ENCODE peak calls at places on chromosomes 16 and 17, in seven cellular contexts. One of them, this sample, is unnamed. For H3K36me3, the result is how much of the 10 kb centered on the place peaks cover.

GRCh38 chr17:40110457-40110856 is 10.1 kb upstream of the NR1D1 start:
- DNase-seq in breast epithelium: peak
- DNase-seq in pancreas: peak
- DNase-seq in thoracic aorta: no peak
- DNase-seq in CD8-positive, alpha-beta T cell: no peak
- DNase-seq in iPS DF 6.9: no peak
- DNase-seq in left lung: no peak
- DNase-seq in this sample: peak

GRCh38 chr16:3857189-3858013 is 23.1 kb downstream of the CREBBP start:
- DNase-seq in breast epithelium: no peak
- DNase-seq in pancreas: no peak
- DNase-seq in thoracic aorta: no peak
- DNase-seq in CD8-positive, alpha-beta T cell: no peak
- DNase-seq in iPS DF 6.9: no peak
- DNase-seq in left lung: no peak
- DNase-seq in this sample: peak

GRCh38 chr16:424623-425081 is 797 bp upstream of the RAB11FIP3 start:
- DNase-seq in breast epithelium: peak
- DNase-seq in pancreas: no peak
- DNase-seq in thoracic aorta: no peak
- DNase-seq in CD8-positive, alpha-beta T cell: no peak
- DNase-seq in iPS DF 6.9: no peak
- DNase-seq in left lung: peak
- DNase-seq in this sample: peak

GRCh38 chr16:31414706-31415105 is 13.5 kb downstream of the COX6A2 start:
- DNase-seq in breast epithelium: no peak
- DNase-seq in pancreas: no peak
- DNase-seq in thoracic aorta: no peak
- DNase-seq in CD8-positive, alpha-beta T cell: no peak
- DNase-seq in iPS DF 6.9: no peak
- DNase-seq in left lung: no peak
- DNase-seq in this sample: no peak

GRCh38 chr17:45138911-45139532 is 3.5 kb downstream of the ACBD4 start:
- DNase-seq in breast epithelium: no peak
- DNase-seq in pancreas: no peak
- DNase-seq in thoracic aorta: no peak
- DNase-seq in CD8-positive, alpha-beta T cell: no peak
- DNase-seq in iPS DF 6.9: no peak
- DNase-seq in left lung: peak
- DNase-seq in this sample: no peak

GRCh38 chr16:84843149-84844048 is 23.6 kb downstream of the CRISPLD2 start:
- DNase-seq in breast epithelium: no peak
- DNase-seq in pancreas: no peak
- DNase-seq in thoracic aorta: no peak
- DNase-seq in CD8-positive, alpha-beta T cell: no peak
- DNase-seq in iPS DF 6.9: no peak
- DNase-seq in left lung: peak
- DNase-seq in this sample: no peak

GRCh38 chr16:86089986-86090385 is 191.0 kb downstream of the IRF8 start:
- DNase-seq in breast epithelium: no peak
- DNase-seq in pancreas: no peak
- DNase-seq in thoracic aorta: no peak
- DNase-seq in CD8-positive, alpha-beta T cell: no peak
- DNase-seq in iPS DF 6.9: no peak
- DNase-seq in left lung: no peak
- DNase-seq in this sample: no peak

GRCh38 chr16:13835357-13835756 is 84.6 kb upstream of the ERCC4 start:
- DNase-seq in breast epithelium: no peak
- DNase-seq in pancreas: no peak
- DNase-seq in thoracic aorta: no peak
- DNase-seq in CD8-positive, alpha-beta T cell: no peak
- DNase-seq in iPS DF 6.9: no peak
- DNase-seq in left lung: no peak
- DNase-seq in this sample: no peak

GRCh38 chr16:86898386-86898785 is 320.0 kb downstream of the FOXL1 start:
- DNase-seq in breast epithelium: no peak
- DNase-seq in pancreas: no peak
- DNase-seq in thoracic aorta: no peak
- DNase-seq in CD8-positive, alpha-beta T cell: no peak
- DNase-seq in iPS DF 6.9: no peak
- DNase-seq in left lung: no peak
- DNase-seq in this sample: no peak

GRCh38 chr16:86774931-86775330 is 196.6 kb downstream of the FOXL1 start:
- DNase-seq in breast epithelium: no peak
- DNase-seq in pancreas: no peak
- DNase-seq in thoracic aorta: no peak
- DNase-seq in CD8-positive, alpha-beta T cell: no peak
- DNase-seq in iPS DF 6.9: no peak
- DNase-seq in left lung: no peak
- DNase-seq in this sample: no peak

GRCh38 chr16:4991754-4992153 is 33.6 kb downstream of the SEC14L5 start:
- DNase-seq in breast epithelium: no peak
- DNase-seq in pancreas: no peak
- DNase-seq in thoracic aorta: no peak
- DNase-seq in CD8-positive, alpha-beta T cell: no peak
- DNase-seq in iPS DF 6.9: no peak
- DNase-seq in left lung: no peak
- DNase-seq in this sample: no peak

DNA sequence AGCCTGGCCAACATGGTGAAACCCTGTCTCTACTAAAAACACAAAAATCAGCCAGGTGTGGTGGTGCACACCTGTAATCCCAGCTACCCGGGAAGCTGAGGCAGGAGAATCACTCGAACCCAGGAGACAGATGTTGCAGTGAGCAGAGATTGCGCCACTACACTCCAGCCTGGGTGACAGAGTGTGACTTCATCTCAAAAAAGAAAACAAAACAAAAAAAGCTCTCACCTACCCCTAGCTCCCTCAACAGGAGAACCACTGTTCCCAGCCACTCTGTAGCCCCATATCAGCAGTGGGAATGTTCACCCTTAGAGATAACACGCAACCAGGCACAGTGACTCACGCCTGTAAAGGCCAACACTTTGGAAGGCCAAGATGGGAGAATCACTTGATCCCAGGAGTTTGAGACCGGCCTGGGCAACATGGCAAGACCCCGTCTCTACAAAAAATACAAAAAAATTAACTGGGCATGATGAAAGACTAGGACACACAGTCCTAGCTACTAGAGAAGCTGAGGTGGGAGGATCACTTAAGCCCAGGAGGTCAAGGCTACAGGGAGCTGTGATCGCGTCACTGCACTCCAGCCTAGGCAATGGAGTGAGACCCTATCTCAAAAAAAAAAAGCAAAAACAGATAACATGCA is 5.4 kb downstream of the TMC8 start:
- DNase-seq in breast epithelium: no peak
- DNase-seq in pancreas: no peak
- DNase-seq in thoracic aorta: no peak
- DNase-seq in CD8-positive, alpha-beta T cell: no peak
- DNase-seq in iPS DF 6.9: no peak
- DNase-seq in left lung: no peak
- DNase-seq in this sample: no peak
- H3K36me3 ChIP-seq in breast epithelium: under half
- H3K36me3 ChIP-seq in pancreas: under half
- H3K36me3 ChIP-seq in thoracic aorta: under half
- H3K36me3 ChIP-seq in CD8-positive, alpha-beta T cell: under half
- H3K36me3 ChIP-seq in iPS DF 6.9: under half
- H3K36me3 ChIP-seq in left lung: under half
- H3K36me3 ChIP-seq in this sample: under half

DNA sequence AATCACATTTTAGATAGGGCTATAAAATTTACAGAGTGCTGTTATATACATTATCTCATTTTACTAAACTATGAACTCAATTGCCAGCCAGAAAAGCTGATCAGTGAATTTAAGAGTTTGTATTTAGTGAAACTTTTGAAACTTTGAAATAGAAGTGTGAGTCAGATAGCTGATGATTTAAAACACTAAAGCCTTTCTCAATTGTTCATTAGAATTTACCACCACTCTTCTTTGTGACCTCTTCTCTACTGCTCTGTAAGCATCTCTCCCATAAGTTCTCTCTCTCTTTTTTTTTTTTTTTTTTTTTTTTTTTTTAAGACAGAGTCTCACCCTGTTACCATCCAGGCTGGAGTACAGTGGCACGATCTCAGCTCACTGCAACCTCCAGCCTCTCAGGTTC is 43.7 kb downstream of the GOSR1 start:
- DNase-seq in breast epithelium: no peak
- DNase-seq in pancreas: no peak
- DNase-seq in thoracic aorta: no peak
- DNase-seq in CD8-positive, alpha-beta T cell: no peak
- DNase-seq in iPS DF 6.9: no peak
- DNase-seq in left lung: no peak
- DNase-seq in this sample: no peak
- H3K36me3 ChIP-seq in breast epithelium: under half
- H3K36me3 ChIP-seq in pancreas: under half
- H3K36me3 ChIP-seq in thoracic aorta: under half
- H3K36me3 ChIP-seq in CD8-positive, alpha-beta T cell: under half
- H3K36me3 ChIP-seq in iPS DF 6.9: under half
- H3K36me3 ChIP-seq in left lung: half or more
- H3K36me3 ChIP-seq in this sample: under half

DNA sequence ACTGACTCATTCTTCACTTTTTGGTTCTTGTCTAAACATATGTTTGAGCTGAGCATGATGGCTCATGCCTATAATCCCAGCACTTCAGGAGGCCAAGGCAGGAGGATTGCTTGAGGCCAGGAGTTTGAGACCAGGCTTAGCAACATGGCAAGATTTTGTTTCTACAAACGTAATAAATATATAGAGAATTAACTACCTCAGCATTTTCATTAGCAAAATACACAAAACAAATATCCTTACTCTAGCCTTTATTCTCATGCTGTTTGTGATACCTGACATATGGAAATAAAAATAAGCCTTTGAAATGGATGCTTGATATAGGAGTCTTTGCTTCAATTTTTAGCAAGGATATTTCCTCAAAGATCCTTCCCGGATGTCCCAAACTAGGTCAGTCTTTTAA is 132.8 kb downstream of the ABCC1 start:
- DNase-seq in breast epithelium: no peak
- DNase-seq in pancreas: no peak
- DNase-seq in thoracic aorta: no peak
- DNase-seq in CD8-positive, alpha-beta T cell: no peak
- DNase-seq in iPS DF 6.9: no peak
- DNase-seq in left lung: no peak
- DNase-seq in this sample: no peak
- H3K36me3 ChIP-seq in breast epithelium: under half
- H3K36me3 ChIP-seq in pancreas: under half
- H3K36me3 ChIP-seq in thoracic aorta: under half
- H3K36me3 ChIP-seq in CD8-positive, alpha-beta T cell: under half
- H3K36me3 ChIP-seq in iPS DF 6.9: under half
- H3K36me3 ChIP-seq in left lung: half or more
- H3K36me3 ChIP-seq in this sample: half or more

GRCh38 chr17:55410722-55411462 is 10.7 kb downstream of the MMD start:
- DNase-seq in breast epithelium: no peak
- DNase-seq in pancreas: no peak
- DNase-seq in thoracic aorta: no peak
- DNase-seq in CD8-positive, alpha-beta T cell: no peak
- DNase-seq in iPS DF 6.9: no peak
- DNase-seq in left lung: no peak
- DNase-seq in this sample: no peak

GRCh38 chr17:55411463-55411855 is 10.2 kb downstream of the MMD start:
- DNase-seq in breast epithelium: no peak
- DNase-seq in pancreas: no peak
- DNase-seq in thoracic aorta: no peak
- DNase-seq in CD8-positive, alpha-beta T cell: no peak
- DNase-seq in iPS DF 6.9: no peak
- DNase-seq in left lung: no peak
- DNase-seq in this sample: no peak

GRCh38 chr17:55405600-55405999 is 16.0 kb downstream of the MMD start:
- DNase-seq in breast epithelium: no peak
- DNase-seq in pancreas: no peak
- DNase-seq in thoracic aorta: no peak
- DNase-seq in CD8-positive, alpha-beta T cell: no peak
- DNase-seq in iPS DF 6.9: no peak
- DNase-seq in left lung: no peak
- DNase-seq in this sample: no peak

GRCh38 chr17:55407641-55408566 is 13.7 kb downstream of the MMD start:
- DNase-seq in breast epithelium: no peak
- DNase-seq in pancreas: no peak
- DNase-seq in thoracic aorta: no peak
- DNase-seq in CD8-positive, alpha-beta T cell: no peak
- DNase-seq in iPS DF 6.9: no peak
- DNase-seq in left lung: no peak
- DNase-seq in this sample: no peak

DNA sequence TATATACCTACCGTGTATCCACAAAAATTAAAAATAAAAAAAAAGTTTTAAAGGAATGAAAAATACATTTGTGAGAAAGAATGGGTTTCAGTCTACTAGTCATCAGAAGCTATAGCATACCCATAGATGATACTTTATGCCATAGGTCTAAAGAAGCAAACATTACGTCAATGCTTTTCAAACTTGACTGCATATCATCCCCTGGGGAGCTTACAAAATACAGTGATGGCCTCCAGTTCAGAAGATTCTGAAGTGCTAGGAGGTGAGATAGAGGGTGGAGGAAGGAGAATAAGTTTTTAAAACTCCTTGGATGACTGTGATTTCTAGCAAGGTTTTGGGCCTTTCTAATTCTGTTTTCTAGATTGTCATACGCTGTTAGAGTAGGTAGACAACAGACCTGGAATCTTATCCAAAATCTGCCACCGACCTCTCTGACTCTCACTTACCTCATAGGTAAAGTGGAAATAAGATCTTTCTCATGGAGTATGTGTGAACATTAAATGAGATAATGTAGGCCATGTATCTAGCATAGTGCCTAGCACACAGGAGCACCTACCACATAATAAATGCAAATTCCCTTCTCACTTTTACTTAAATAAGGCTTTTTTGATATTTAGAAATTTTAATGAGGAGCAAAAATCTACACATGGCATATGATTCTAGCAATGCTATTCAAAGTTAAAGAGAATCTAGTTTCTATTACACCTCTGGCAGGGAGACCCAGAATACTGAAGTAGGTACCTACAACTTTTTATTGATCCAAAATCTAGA is 12.4 kb downstream of the MMD start:
- DNase-seq in breast epithelium: no peak
- DNase-seq in pancreas: no peak
- DNase-seq in thoracic aorta: no peak
- DNase-seq in CD8-positive, alpha-beta T cell: no peak
- DNase-seq in iPS DF 6.9: no peak
- DNase-seq in left lung: no peak
- DNase-seq in this sample: no peak
- H3K36me3 ChIP-seq in breast epithelium: under half
- H3K36me3 ChIP-seq in pancreas: under half
- H3K36me3 ChIP-seq in thoracic aorta: under half
- H3K36me3 ChIP-seq in CD8-positive, alpha-beta T cell: under half
- H3K36me3 ChIP-seq in iPS DF 6.9: under half
- H3K36me3 ChIP-seq in left lung: half or more
- H3K36me3 ChIP-seq in this sample: under half

This sample was measured in tibial nerve.